ENCODE peak calls at places on chromosomes 1 and 21, in seven cellular contexts. S, G, N, O, A, U and F are unnamed samples.

GRCh38 chr1:226737819-226738420 is 1.2 kb downstream of the ITPKB start:
- DNase-seq in S (peak), G (peak), N (peak), O (no peak), A (peak), U (peak), F (peak)

GRCh38 chr1:63319069-63320023 is 3.0 kb upstream of the FOXD3 start:
- DNase-seq in S (peak), G (no peak), N (no peak), O (no peak), A (no peak), U (no peak), F (no peak)

GRCh38 chr21:25809013-25809412 is 74.2 kb downstream of the GABPA start:
- DNase-seq in S (no peak), G (no peak), N (no peak), O (no peak), A (no peak), U (no peak), F (no peak)

GRCh38 chr1:212037900-212038299 is 2.4 kb downstream of the DTL start:
- DNase-seq in S (no peak), G (no peak), N (no peak), O (no peak), A (no peak), U (no peak), F (no peak)

GRCh38 chr1:48216276-48216675 is 6.2 kb upstream of the SLC5A9 start:
- DNase-seq in S (no peak), G (no peak), N (no peak), O (no peak), A (no peak), U (no peak), F (no peak)

GRCh38 chr1:40300249-40300567 is 16.9 kb downstream of the COL9A2 start:
- DNase-seq in S (no peak), G (no peak), N (no peak), O (no peak), A (no peak), U (no peak), F (no peak)

GRCh38 chr21:38958940-38959685 is 153.4 kb downstream of the ETS2 start:
- DNase-seq in S (no peak), G (peak), N (no peak), O (no peak), A (no peak), U (peak), F (peak)

GRCh38 chr1:43779266-43779665 is 71.9 kb downstream of the ST3GAL3 start:
- DNase-seq in S (no peak), G (no peak), N (no peak), O (no peak), A (no peak), U (no peak), F (no peak)

GRCh38 chr1:93776728-93777127 is 95.1 kb upstream of the BCAR3 start:
- DNase-seq in S (no peak), G (no peak), N (no peak), O (no peak), A (no peak), U (no peak), F (no peak)

DNA sequence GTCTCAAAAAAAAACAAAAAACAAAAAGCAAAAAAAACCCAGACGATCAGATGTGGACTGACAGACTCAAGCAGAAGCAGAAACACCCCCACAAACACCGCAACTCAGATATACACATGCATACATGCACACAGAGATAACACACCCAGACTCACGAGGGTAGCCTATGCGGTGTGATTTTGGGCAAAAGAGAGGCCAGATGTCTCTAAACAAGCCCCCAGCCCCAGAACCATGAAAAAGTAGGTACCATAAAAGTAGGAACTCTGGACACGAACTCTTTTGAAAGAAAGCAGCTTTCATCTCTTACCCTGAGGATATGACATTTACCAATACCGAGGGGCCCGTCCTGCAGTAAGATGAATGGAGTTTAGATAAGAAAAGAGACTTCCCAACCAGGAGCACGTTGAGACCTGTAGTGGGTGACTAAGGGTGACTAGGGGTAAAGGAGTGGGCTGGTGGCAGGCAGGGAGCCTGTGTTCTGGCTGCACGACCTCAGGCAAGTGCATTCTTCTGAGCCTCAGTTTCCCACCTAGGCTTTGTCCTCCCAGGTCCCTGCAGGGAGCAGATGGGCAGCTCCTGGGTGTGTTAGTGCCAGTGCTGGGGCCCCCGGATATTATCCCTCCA is 1.5 kb upstream of the TINAGL1 start:
- DNase-seq in S (no peak), G (no peak), N (no peak), O (no peak), A (no peak), U (no peak), F (no peak)
- H3K4me3 ChIP-seq in S (no peak), G (no peak), N (peak), O (no peak), A (no peak), U (no peak), F (no peak)

DNA sequence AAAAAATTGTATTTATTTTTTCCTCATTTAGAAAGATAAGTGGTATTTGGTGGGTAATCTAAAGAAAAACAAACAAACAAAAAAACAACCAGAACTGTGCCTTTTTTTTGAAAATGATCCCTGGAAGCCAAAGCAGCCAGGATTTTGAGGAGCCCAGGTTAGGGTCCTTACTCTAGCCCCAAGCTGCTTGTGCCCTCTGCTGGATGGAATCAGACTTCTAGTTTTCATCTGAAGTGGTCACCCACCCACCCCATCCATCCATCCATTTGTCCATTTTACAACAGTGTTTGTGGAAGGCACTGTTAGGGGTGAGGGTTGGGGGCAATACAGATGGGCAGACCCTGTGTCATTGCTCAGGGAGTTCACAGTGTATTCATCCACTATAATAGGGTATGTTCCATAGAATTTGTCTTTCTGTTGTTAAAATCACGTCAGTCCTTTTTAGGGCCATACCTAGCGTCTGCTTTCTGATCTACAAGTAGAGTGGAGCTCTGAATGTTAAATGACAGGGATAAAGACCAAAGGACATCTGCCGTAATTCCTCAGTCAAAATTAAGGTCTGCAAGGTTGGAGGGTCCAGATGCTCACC is 3.0 kb downstream of the LRRC42 start:
- DNase-seq in S (peak), G (peak), N (no peak), O (peak), A (peak), U (peak), F (peak)
- TF ChIP-seq CTCF in S (peak), G (peak), N (peak), O (peak), A (peak), U (peak), F (peak)

GRCh38 chr1:87450615-87451209 is 122.0 kb downstream of the LMO4 start:
- DNase-seq in S (no peak), G (peak), N (no peak), O (no peak), A (no peak), U (no peak), F (no peak)

GRCh38 chr1:87451229-87451900 is 122.7 kb downstream of the LMO4 start:
- DNase-seq in S (no peak), G (no peak), N (no peak), O (no peak), A (no peak), U (peak), F (no peak)

GRCh38 chr1:87452648-87453047 is 124.0 kb downstream of the LMO4 start:
- DNase-seq in S (no peak), G (no peak), N (no peak), O (no peak), A (no peak), U (no peak), F (no peak)

GRCh38 chr1:87449348-87449963 is 120.8 kb downstream of the LMO4 start:
- DNase-seq in S (no peak), G (peak), N (peak), O (no peak), A (peak), U (peak), F (no peak)

GRCh38 chr1:87450136-87450535 is 121.5 kb downstream of the LMO4 start:
- DNase-seq in S (no peak), G (no peak), N (no peak), O (no peak), A (no peak), U (no peak), F (no peak)
- H3K4me3 ChIP-seq in S (no peak), G (no peak), N (no peak), O (no peak), A (no peak), U (no peak), F (no peak)

GRCh38 chr1:201022824-201023516 is 544 bp downstream of the KIF21B start:
- DNase-seq in S (peak), G (no peak), N (no peak), O (no peak), A (no peak), U (no peak), F (no peak)
- TF ChIP-seq CTCF in S (peak), G (peak), N (no peak), O (no peak), A (no peak), U (no peak), F (peak)

GRCh38 chr1:204295666-204296065 is 64.1 kb downstream of the PLEKHA6 start:
- DNase-seq in S (no peak), G (no peak), N (no peak), O (no peak), A (no peak), U (no peak), F (no peak)
- H3K4me3 ChIP-seq in S (no peak), G (no peak), N (no peak), O (no peak), A (no peak), U (no peak), F (no peak)

DNA sequence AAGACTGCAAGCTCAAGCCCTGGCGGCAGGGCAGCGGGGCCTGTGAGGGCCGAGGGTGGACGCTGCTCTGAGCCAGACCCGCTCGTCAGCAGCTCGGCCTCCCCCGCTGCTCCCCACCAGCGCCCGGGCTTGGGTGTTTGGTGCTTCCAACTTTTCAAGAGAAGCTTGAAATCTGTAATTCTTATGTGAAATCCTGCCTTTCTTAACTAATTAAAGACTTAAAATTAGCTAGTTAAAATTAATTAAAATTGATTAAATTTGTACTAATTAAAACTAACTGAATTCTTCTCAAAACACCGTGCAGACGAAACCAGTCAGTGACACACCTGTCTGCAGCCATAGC is 14.0 kb upstream of the SLC19A1 start:
- DNase-seq in S (no peak), G (no peak), N (no peak), O (no peak), A (no peak), U (no peak), F (no peak)
- TF ChIP-seq CTCF in S (no peak), G (no peak), N (no peak), O (peak), A (no peak), U (no peak), F (no peak)

DNA sequence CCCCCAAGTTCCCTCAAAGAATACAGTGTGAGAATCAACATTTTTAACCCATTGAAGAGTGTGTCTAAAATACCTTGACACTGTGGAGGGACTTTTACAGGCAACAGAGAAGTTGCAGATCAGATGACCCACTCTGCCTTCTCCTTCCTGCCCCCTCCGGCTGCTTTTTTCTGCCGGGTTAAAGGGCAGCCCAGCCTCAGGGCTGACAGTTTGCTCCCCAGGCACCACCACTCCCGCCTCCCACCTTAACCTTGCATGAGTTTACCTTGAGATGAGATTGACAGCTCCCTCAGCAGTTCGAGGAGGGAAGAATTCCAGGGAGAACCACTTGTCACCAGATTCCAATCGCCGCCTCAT is 3.2 kb downstream of the MTHFR start:
- DNase-seq in S (no peak), G (peak), N (no peak), O (no peak), A (peak), U (peak), F (no peak)
- H3K4me3 ChIP-seq in S (no peak), G (peak), N (peak), O (peak), A (peak), U (peak), F (peak)

GRCh38 chr1:114428083-114428754 is 82.8 kb downstream of the TRIM33 start:
- DNase-seq in S (no peak), G (peak), N (no peak), O (peak), A (peak), U (peak), F (peak)
- TF ChIP-seq CTCF in S (peak), G (peak), N (peak), O (peak), A (peak), U (peak), F (peak)